ENCODE peak calls at places on chromosomes 4 and X, in ten cellular contexts. D is psoas muscle, V is PC-3, T is stomach, A is astrocyte, H is foreskin fibroblast, O is HCT116, I is heart right ventricle, K is nephron progenitor cell, E is Peyer's patch. J is an unnamed sample.

GRCh38 chr4:150888217-150888616 is 126.9 kb downstream of the LRBA start:
- DNase-seq in T (no peak), K (no peak), I (no peak), O (no peak), D (no peak), V (no peak), E (no peak), A (no peak), H (no peak), J (no peak)

GRCh38 chrX:150502979-150503897 is 65.2 kb upstream of the MTM1 start:
- DNase-seq in V (no peak), K (no peak), D (no peak), A (no peak), H (no peak), T (no peak), I (no peak), O (no peak), E (no peak), J (no peak)

GRCh38 chr4:85370400-85371032 is 104.4 kb upstream of the ARHGAP24 start:
- DNase-seq in A (peak; percentile 8), D (peak; percentile 10), H (peak; percentile 74), O (peak; percentile 21), T (peak; percentile 28), E (no peak), V (peak; percentile 49), I (peak; percentile 49), K (peak; percentile 66), J (no peak)

GRCh38 chrX:20711366-20711765 is 444.7 kb upstream of the RPS6KA3 start:
- DNase-seq in V (no peak), T (no peak), E (no peak), A (no peak), O (no peak), H (no peak), I (no peak), K (no peak), D (no peak), J (no peak)

GRCh38 chrX:42704454-42704853 is 73.5 kb downstream of the PPP1R2C start:
- DNase-seq in H (peak; percentile 66), T (no peak), O (no peak), I (no peak), K (no peak), V (no peak), D (no peak), A (no peak), E (no peak), J (no peak)

GRCh38 chrX:39262641-39263040 is 461.4 kb downstream of the MID1IP1 start:
- DNase-seq in I (no peak), T (no peak), O (no peak), H (no peak), D (no peak), A (no peak), K (no peak), V (no peak), E (no peak), J (no peak)

GRCh38 chr4:14835288-14835687 is 167.0 kb upstream of the CPEB2 start:
- DNase-seq in T (no peak), A (no peak), V (no peak), I (no peak), O (no peak), K (no peak), E (no peak), D (no peak), H (no peak), J (no peak)

GRCh38 chrX:80181079-80181478 is 166.5 kb downstream of the TBX22 start:
- DNase-seq in K (no peak), I (no peak), T (no peak), E (no peak), V (peak; percentile 27), O (no peak), H (no peak), D (no peak), A (no peak), J (no peak)

GRCh38 chr4:182190306-182190705 is 52.9 kb upstream of the TENM3 start:
- DNase-seq in I (no peak), D (no peak), A (peak; percentile 78), O (no peak), E (no peak), K (no peak), T (no peak), H (peak; percentile 8), V (no peak), J (no peak)

GRCh38 chr4:2250764-2251072 is 8.8 kb upstream of the HAUS3 start:
- DNase-seq in K (peak; percentile 1), V (no peak), T (no peak), E (no peak), I (no peak), D (no peak), A (no peak), O (no peak), H (no peak), J (peak; percentile 41)

GRCh38 chrX:120365320-120365719 is 3.4 kb downstream of the ATP1B4 start:
- DNase-seq in H (peak; percentile 16), E (peak; percentile 54), D (peak; percentile 76), I (peak; percentile 29), K (peak; percentile 33), T (peak; percentile 63), V (peak; percentile 46), A (no peak), O (no peak), J (no peak)

GRCh38 chrX:148865237-148865636 is 364.8 kb downstream of the AFF2 start:
- DNase-seq in D (no peak), V (no peak), A (no peak), H (no peak), I (no peak), O (no peak), E (no peak), T (no peak), K (no peak), J (no peak)

GRCh38 chr4:152189451-152190179 is 346.3 kb downstream of the FBXW7 start:
- DNase-seq in T (no peak), O (no peak), E (no peak), I (no peak), H (no peak), V (no peak), D (no peak), A (no peak), K (peak; percentile 14), J (no peak)

GRCh38 chr4:140149851-140150635 is 3.9 kb downstream of the MAML3 start:
- DNase-seq in E (peak; percentile 80), A (peak; percentile 53), D (peak; percentile 67), I (peak; percentile 80), O (peak; percentile 38), T (peak; percentile 80), V (peak; percentile 62), K (peak; percentile 71), H (peak; percentile 80), J (peak; percentile 48)

GRCh38 chr4:165378763-165379631 is at the start of gene CPE:
- DNase-seq in H (peak; percentile 88), K (peak; percentile 79), O (peak; percentile 57), T (peak; percentile 72), E (peak; percentile 86), A (peak; percentile 61), I (peak; percentile 75), V (peak; percentile 80), D (peak; percentile 81), J (peak; percentile 76)
- TF ChIP-seq CTCF in H (peak; percentile 35), K (peak; percentile 24), O (peak; percentile 12), T (peak; percentile 47), E (peak; percentile 27), A (peak; percentile 16), I (peak; percentile 46), V (peak; percentile 45), D (peak; percentile 35), J (peak; percentile 55)

GRCh38 chr4:83034630-83035494 is at the start of gene COPS4:
- DNase-seq in V (peak; percentile 98), E (peak; percentile 94), H (peak; percentile 100), O (peak; percentile 100), K (peak; percentile 93), T (peak; percentile 96), D (peak; percentile 96), A (peak; percentile 100), I (peak; percentile 98), J (peak; percentile 98)
- TF ChIP-seq CTCF in V (no peak), E (peak; percentile 39), H (peak; percentile 42), O (no peak), K (no peak), T (peak; percentile 33), D (peak; percentile 34), A (no peak), I (peak; percentile 37), J (peak; percentile 44)

DNA sequence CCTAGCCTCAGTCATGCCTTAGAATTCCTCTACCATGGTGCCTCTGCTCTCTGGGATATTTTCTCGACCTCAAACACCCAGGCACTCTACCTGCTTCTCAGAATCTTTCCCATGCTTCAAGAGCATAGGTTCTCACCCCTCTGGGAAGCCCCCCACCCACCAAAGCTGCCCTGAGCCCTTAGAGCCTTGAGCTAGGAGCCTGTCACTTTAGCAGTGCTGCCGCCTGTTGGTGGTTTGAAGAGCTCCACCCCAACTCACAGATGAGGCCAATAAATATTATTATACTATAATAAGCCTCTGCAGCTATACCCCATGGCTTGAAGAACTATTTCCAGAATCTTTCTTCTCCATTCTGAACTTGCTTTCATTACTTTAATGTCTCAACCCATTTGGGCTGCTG is 109.7 kb downstream of the RTL5 start:
- DNase-seq in A (no peak), D (no peak), T (no peak), E (no peak), O (no peak), K (no peak), V (peak; percentile 26), H (no peak), I (no peak), J (no peak)
- TF ChIP-seq CTCF in A (peak; percentile 22), D (peak; percentile 22), T (no peak), E (peak; percentile 17), O (peak; percentile 33), K (no peak), V (peak; percentile 62), H (peak; percentile 44), I (peak; percentile 43), J (peak; percentile 64)

GRCh38 chrX:118179161-118179560 is 62.6 kb upstream of the KLHL13 start:
- DNase-seq in D (no peak), O (no peak), V (no peak), I (no peak), A (no peak), K (no peak), E (no peak), H (no peak), T (no peak), J (no peak)

GRCh38 chrX:118182050-118182449 is 65.4 kb upstream of the KLHL13 start:
- DNase-seq in D (no peak), I (no peak), V (no peak), K (no peak), E (no peak), A (peak; percentile 45), O (no peak), T (no peak), H (peak; percentile 48), J (no peak)

GRCh38 chrX:118181030-118181429 is 64.4 kb upstream of the KLHL13 start:
- DNase-seq in H (peak; percentile 62), V (peak; percentile 50), K (no peak), T (no peak), E (no peak), O (no peak), A (peak; percentile 48), I (no peak), D (no peak), J (no peak)

GRCh38 chrX:118179718-118180117 is 63.1 kb upstream of the KLHL13 start:
- DNase-seq in K (no peak), E (no peak), V (no peak), A (no peak), I (no peak), H (no peak), D (no peak), T (no peak), O (no peak), J (no peak)

DNA sequence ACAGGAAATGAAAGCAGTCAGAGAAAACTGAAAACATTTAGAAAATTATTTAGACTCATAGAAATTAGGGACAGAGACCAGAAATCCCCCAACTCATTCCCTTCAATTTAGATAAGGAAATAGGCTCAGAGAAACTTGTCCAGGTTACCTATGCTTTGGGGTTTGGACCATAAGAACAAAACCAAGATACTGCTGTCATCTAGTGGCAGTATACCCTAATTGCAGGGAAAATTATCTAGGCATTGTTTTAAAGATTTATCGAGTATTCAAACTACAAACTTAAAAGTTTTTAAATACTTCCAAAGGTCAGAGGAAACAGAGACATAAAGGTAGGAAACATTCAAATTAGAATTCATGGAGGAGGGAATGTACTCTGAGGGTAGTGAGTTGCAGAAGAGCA is 67.0 kb upstream of the KLHL13 start:
- DNase-seq in O (no peak), D (no peak), V (peak; percentile 17), A (no peak), I (no peak), H (no peak), K (no peak), T (no peak), E (no peak), J (no peak)
- TF ChIP-seq CTCF in O (no peak), D (peak; percentile 8), V (peak; percentile 59), A (no peak), I (no peak), H (no peak), K (no peak), T (no peak), E (no peak), J (peak; percentile 24)

J was measured in CD14-positive monocyte.